ENCODE peak calls at places on chromosomes 13 and 19, in ten cellular contexts. H is uterus; O is heart right ventricle; S is body of pancreas; B is tibial nerve; G is ovary; A is breast epithelium; C is fibroblast of lung; M is CD8-positive, alpha-beta T cell; R is left ventricle myocardium inferior. N is an unnamed sample. For H3K36me3 and H3K9me3, the result is how much of the 10 kb centered on the place peaks cover.

GRCh38 chr19:7373862-7374261 is 25.1 kb downstream of the ARHGEF18 start:
- DNase-seq in H (no peak), O (no peak), S (no peak), B (no peak), G (no peak), A (no peak), C (no peak), M (no peak), R (no peak), N (no peak)

GRCh38 chr13:19059016-19059780 is 122.4 kb downstream of the TUBA3C start:
- DNase-seq in H (no peak), O (no peak), S (no peak), B (no peak), G (no peak), A (no peak), C (no peak), M (no peak), R (no peak), N (no peak)

GRCh38 chr19:18274776-18275356 is 614 bp upstream of the IQCN start:
- DNase-seq in H (peak), O (peak), S (peak), B (peak), G (peak), A (peak), C (peak), M (no peak), R (peak), N (peak)

GRCh38 chr13:73421310-73421912 is 362.6 kb downstream of the KLF5 start:
- DNase-seq in H (no peak), O (no peak), S (peak), B (no peak), G (no peak), A (no peak), C (no peak), M (no peak), R (no peak), N (no peak)

GRCh38 chr13:32284927-32285632 is 30.1 kb downstream of the ZAR1L start:
- DNase-seq in H (peak), O (no peak), S (peak), B (no peak), G (no peak), A (peak), C (peak), M (no peak), R (no peak), N (no peak)

GRCh38 chr19:14544047-14544446 is 14.7 kb downstream of the TECR start:
- DNase-seq in H (no peak), O (no peak), S (no peak), B (no peak), G (no peak), A (no peak), C (no peak), M (no peak), R (no peak), N (no peak)

GRCh38 chr19:29564574-29565005 is 38.8 kb downstream of the VSTM2B start:
- DNase-seq in H (no peak), O (no peak), S (peak), B (no peak), G (no peak), A (no peak), C (no peak), M (no peak), R (no peak), N (no peak)

GRCh38 chr13:40508767-40509342 is 157.6 kb downstream of the FOXO1 start:
- DNase-seq in H (no peak), O (no peak), S (no peak), B (no peak), G (no peak), A (no peak), C (no peak), M (no peak), R (no peak), N (peak)

GRCh38 chr19:33171222-33171795 is 22.8 kb upstream of the LRP3 start:
- DNase-seq in H (no peak), O (no peak), S (no peak), B (no peak), G (no peak), A (no peak), C (no peak), M (no peak), R (no peak), N (no peak)

GRCh38 chr19:31448221-31448657 is 99.0 kb upstream of the TSHZ3 start:
- DNase-seq in H (peak), O (peak), S (peak), B (peak), G (peak), A (peak), C (peak), M (no peak), R (peak), N (no peak)

GRCh38 chr13:51154029-51154555 is 43.0 kb upstream of the C13orf42 start:
- DNase-seq in H (no peak), O (no peak), S (no peak), B (no peak), G (no peak), A (no peak), C (peak), M (no peak), R (no peak), N (no peak)

GRCh38 chr19:13849277-13849676 is 27.7 kb upstream of the NANOS3 start:
- DNase-seq in H (peak), O (no peak), S (no peak), B (no peak), G (no peak), A (peak), C (no peak), M (no peak), R (no peak), N (no peak)

GRCh38 chr13:71704650-71705049 is 162.4 kb downstream of the DACH1 start:
- DNase-seq in H (no peak), O (no peak), S (no peak), B (no peak), G (no peak), A (no peak), C (peak), M (no peak), R (no peak), N (no peak)

GRCh38 chr13:40146586-40147240 is 491.3 kb downstream of the COG6 start:
- DNase-seq in H (no peak), O (no peak), S (no peak), B (no peak), G (no peak), A (no peak), C (no peak), M (no peak), R (no peak), N (no peak)

GRCh38 chr19:35248310-35249145 is at the start of gene LSR:
- DNase-seq in H (no peak), O (no peak), S (peak), B (no peak), G (peak), A (peak), C (no peak), M (peak), R (no peak), N (peak)

GRCh38 chr19:48393559-48394330 is at the start of gene GRIN2D:
- DNase-seq in H (no peak), O (no peak), S (no peak), B (no peak), G (peak), A (no peak), C (peak), M (no peak), R (no peak), N (peak)

GRCh38 chr13:95679722-95680121 is 2.8 kb downstream of the DNAJC3 start:
- DNase-seq in H (no peak), O (no peak), S (no peak), B (no peak), G (no peak), A (no peak), C (no peak), M (no peak), R (no peak), N (no peak)

GRCh38 chr13:95676100-95676774 is 702 bp upstream of the DNAJC3 start:
- DNase-seq in H (no peak), O (no peak), S (peak), B (no peak), G (no peak), A (peak), C (peak), M (peak), R (no peak), N (peak)

GRCh38 chr13:95678967-95679366 is 2.0 kb downstream of the DNAJC3 start:
- DNase-seq in H (no peak), O (no peak), S (no peak), B (no peak), G (no peak), A (no peak), C (no peak), M (no peak), R (no peak), N (no peak)

GRCh38 chr13:95676775-95677563 is at the start of gene DNAJC3:
- DNase-seq in H (peak), O (peak), S (peak), B (peak), G (peak), A (peak), C (peak), M (peak), R (peak), N (peak)

DNA sequence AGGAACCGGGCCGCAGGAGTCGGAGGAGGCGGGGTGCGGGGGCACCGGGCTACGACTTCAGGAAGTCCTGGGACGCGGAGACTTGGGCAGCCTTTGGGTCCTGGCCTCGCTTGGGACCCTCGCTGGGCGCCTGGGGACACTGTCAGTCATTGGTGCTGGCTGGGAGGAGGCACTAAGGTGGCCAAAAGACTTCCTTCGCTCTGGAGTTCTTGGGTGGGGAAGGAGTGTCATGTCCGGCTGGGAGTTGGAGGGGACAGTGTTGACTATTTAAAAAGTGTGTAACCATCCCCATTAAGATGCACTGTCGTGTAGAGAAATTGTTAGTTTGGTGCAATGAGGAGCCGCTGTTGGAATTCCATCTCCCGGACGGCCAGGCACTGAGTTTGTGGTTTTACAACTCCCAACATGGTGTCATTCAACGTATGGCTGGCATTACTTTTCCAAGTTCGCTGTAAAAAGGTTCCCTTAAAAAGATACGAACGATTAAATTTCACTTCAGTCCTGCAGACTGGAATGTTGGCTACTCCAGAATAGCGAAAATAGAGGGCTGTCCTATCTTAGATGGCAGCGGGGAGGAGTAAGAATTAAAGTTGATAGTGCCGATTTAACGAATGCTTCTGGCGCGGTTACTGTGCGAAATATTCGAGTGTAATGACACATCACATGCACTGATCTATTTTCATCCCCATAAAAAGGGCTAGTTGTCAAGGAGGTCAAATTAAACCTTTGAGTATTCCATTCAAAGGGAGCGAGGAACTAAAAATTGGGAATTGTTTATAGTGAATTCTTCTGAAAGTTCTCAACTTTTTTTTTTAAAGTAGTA is 836 bp downstream of the DNAJC3 start:
- DNase-seq in H (peak), O (no peak), S (peak), B (no peak), G (no peak), A (peak), C (peak), M (no peak), R (no peak), N (no peak)
- H3K36me3 ChIP-seq in H (under half), O (under half), S (under half), B (under half), G (under half), A (under half), C (under half), M (under half), R (under half), N (under half)

DNA sequence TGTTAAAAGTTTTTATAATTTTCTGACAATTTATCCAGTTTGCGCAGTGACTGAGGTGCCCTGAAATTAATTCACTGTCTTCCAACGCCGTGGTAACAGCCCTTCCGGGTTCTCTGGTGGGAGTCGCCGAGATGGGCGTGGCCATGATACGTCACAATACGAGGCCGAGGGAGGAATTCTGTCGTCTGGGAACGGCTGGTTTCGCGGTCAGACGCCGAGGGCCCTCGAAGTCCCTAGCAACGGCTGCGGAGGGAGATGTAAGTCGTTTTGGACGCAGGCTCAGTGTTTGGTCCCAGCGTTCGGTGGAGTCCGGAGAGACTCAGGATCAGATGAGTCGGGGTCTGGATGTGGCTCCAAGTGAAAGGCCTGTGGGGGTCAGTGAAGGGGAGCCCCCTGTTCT is 21.7 kb downstream of the ZNF613 start:
- DNase-seq in H (no peak), O (peak), S (peak), B (no peak), G (peak), A (no peak), C (peak), M (no peak), R (peak), N (peak)
- H3K9me3 ChIP-seq in H (half or more), O (under half), S (half or more), B (under half), G (under half), A (half or more), C (under half), M (half or more), R (half or more), N (under half)

GRCh38 chr19:3643592-3644313 is 17.2 kb upstream of the CACTIN start:
- DNase-seq in H (no peak), O (no peak), S (no peak), B (no peak), G (no peak), A (no peak), C (no peak), M (no peak), R (no peak), N (no peak)

GRCh38 chr19:3645726-3646125 is 19.1 kb upstream of the CACTIN start:
- DNase-seq in H (no peak), O (no peak), S (no peak), B (no peak), G (no peak), A (no peak), C (no peak), M (no peak), R (no peak), N (no peak)

GRCh38 chr19:3646336-3647092 is 19.9 kb upstream of the CACTIN start:
- DNase-seq in H (no peak), O (no peak), S (no peak), B (no peak), G (no peak), A (no peak), C (no peak), M (no peak), R (no peak), N (no peak)

GRCh38 chr19:3644351-3645066 is 17.9 kb upstream of the CACTIN start:
- DNase-seq in H (no peak), O (no peak), S (no peak), B (peak), G (no peak), A (peak), C (peak), M (no peak), R (no peak), N (no peak)

DNA sequence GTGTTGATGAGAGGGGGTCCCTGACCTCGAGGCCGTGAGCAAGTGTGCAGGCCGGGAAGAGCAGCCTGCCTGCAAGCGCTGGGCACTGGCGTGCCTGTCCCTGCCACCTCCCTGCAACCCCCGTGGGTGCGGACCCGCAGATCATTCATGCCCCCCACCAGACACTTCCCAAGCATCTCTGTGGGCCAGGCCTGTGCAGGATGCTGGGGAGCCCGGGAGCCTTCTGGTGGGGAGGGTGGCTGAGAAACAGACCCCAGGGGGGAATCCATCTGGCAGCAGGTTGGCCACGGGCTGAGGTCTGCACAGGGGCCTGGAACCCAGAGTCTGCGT is 18.4 kb upstream of the CACTIN start:
- DNase-seq in H (no peak), O (no peak), S (no peak), B (no peak), G (no peak), A (no peak), C (no peak), M (no peak), R (no peak), N (no peak)
- H3K36me3 ChIP-seq in H (under half), O (under half), S (under half), B (half or more), G (under half), A (under half), C (under half), M (under half), R (half or more), N (half or more)

DNA sequence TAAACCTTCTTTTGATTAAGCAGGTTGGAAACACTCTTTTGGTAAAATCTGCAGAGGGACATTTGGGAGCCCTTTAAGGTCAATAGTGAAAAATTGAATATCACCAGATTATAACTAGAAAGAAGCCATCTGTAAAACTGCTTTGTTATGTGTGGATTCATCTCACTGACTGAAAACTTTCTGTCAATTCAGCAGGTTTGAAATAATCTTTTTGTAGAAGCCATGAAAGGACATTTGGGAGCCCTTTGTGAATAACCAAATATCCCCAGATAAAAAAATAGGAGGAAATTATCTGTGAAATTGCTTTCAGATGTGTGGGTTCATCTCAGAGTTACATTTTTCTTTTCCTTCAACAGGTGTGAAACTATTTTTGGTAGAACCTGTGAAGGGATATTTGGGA is 1690.7 kb downstream of the UQCRFS1 start:
- DNase-seq in H (no peak), O (no peak), S (no peak), B (no peak), G (no peak), A (no peak), C (no peak), M (no peak), R (no peak), N (no peak)
- H3K9me3 ChIP-seq in H (under half), O (under half), S (under half), B (under half), G (under half), A (under half), C (under half), M (under half), R (half or more), N (under half)

GRCh38 chr19:11028146-11028545 is 61.1 kb upstream of the LDLR start:
- DNase-seq in H (no peak), O (no peak), S (no peak), B (no peak), G (no peak), A (no peak), C (no peak), M (no peak), R (no peak), N (no peak)
- H3K36me3 ChIP-seq in H (under half), O (under half), S (under half), B (half or more), G (under half), A (under half), C (under half), M (half or more), R (half or more), N (half or more)

DNA sequence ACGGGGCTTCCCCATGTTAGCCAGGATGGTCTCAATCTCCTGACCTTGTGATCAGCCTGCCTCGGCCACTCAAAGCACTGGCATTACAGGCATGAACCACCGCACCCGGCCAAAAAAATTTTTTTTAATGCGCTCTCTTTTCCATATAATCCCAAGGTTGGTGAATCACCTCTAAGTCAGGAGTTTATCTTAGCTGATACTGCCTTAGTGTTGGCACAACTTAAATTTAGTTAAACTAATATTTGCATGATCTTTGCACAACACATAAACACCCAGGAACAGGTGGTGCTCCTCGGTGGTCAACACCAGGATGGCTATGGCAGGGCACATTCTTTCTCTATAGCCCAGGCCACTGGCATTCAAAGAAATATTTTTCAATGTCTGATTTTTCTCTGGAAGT is 24.1 kb upstream of the PSG7 start:
- DNase-seq in H (no peak), O (no peak), S (no peak), B (no peak), G (no peak), A (no peak), C (no peak), M (no peak), R (no peak), N (no peak)
- H3K9me3 ChIP-seq in H (under half), O (under half), S (under half), B (under half), G (under half), A (under half), C (under half), M (under half), R (under half), N (under half)

DNA sequence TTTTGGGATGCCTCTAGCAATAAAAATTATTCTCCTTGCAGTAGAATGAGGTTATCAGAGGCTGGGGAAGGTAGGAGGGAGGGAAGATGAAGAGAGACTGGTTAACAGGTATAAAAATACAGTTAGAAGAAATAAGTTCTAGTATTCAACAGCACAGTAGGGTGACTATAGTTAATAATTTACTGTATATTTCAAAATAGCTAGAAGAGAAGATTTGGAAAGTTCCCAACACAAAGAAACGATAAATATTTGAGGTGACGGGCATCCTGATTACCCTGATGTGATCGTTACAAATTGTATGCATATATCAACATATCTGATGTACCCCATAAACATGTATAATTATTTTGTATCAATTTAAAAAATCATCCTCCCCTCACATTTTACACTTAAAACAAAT is 93.8 kb downstream of the CDADC1 start:
- DNase-seq in H (no peak), O (no peak), S (no peak), B (no peak), G (no peak), A (no peak), C (no peak), M (no peak), R (no peak), N (no peak)
- H3K36me3 ChIP-seq in H (under half), O (under half), S (under half), B (under half), G (under half), A (under half), C (under half), M (under half), R (under half), N (under half)

GRCh38 chr19:9413240-9413954 is 22.0 kb downstream of the ZNF266 start:
- DNase-seq in H (no peak), O (no peak), S (no peak), B (no peak), G (no peak), A (no peak), C (peak), M (no peak), R (no peak), N (no peak)

GRCh38 chr19:9406798-9407352 is 28.5 kb downstream of the ZNF266 start:
- DNase-seq in H (peak), O (peak), S (peak), B (peak), G (peak), A (peak), C (peak), M (peak), R (peak), N (peak)

DNA sequence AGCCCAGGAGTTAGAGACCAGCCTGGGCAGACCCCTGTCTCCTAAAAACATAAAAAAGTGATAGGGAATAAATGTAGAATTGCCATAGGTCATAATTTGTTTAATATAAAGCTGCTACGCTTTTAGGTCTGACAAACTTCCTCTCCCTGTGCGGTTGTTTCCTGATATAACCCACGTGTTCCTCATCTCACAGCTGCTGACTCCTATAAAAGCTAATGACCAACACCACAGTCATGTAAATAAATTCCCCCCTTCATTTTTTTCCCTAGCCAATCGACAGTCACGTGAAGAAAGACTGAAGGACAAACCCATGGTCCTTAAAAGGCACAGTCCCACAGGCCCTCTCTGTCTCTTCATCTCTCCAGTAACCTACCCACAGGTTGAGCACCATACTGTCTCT is 27.5 kb downstream of the ZNF266 start:
- DNase-seq in H (no peak), O (no peak), S (no peak), B (no peak), G (no peak), A (no peak), C (no peak), M (no peak), R (no peak), N (no peak)
- H3K9me3 ChIP-seq in H (under half), O (under half), S (half or more), B (under half), G (under half), A (half or more), C (under half), M (under half), R (half or more), N (under half)